ENCODE peak calls at places on chromosomes 2 and 18, in eight cellular contexts. A, W, I, G, T, F, H and C are unnamed samples.

GRCh38 chr18:1062592-1062991 is 157.9 kb downstream of the ADCYAP1 start:
- DNase-seq in A (no peak), W (peak), I (no peak), H (no peak), T (no peak), F (no peak), G (no peak), C (peak)

GRCh38 chr2:105909215-105909614 is 164.5 kb downstream of the NCK2 start:
- DNase-seq in G (no peak), H (no peak), I (no peak), T (no peak), F (no peak), A (no peak), W (no peak), C (no peak)

GRCh38 chr2:55883339-55883738 is 40.2 kb downstream of the EFEMP1 start:
- DNase-seq in G (no peak), A (no peak), W (no peak), T (no peak), I (peak), F (no peak), H (no peak), C (no peak)

GRCh38 chr18:33755918-33756590 is 178.0 kb downstream of the ASXL3 start:
- DNase-seq in A (no peak), T (no peak), G (peak), F (no peak), I (peak), W (peak), H (no peak), C (peak)

GRCh38 chr18:23316986-23317385 is 136.1 kb upstream of the RIOK3 start:
- DNase-seq in A (no peak), G (no peak), I (no peak), H (no peak), W (no peak), T (no peak), F (no peak), C (no peak)

GRCh38 chr18:75211721-75212625 is 1.4 kb downstream of the TSHZ1 start:
- DNase-seq in F (peak), W (peak), I (peak), H (no peak), T (peak), G (peak), A (no peak), C (peak)

GRCh38 chr2:38765149-38765548 is 12.9 kb upstream of the GEMIN6 start:
- DNase-seq in I (peak), T (no peak), W (no peak), G (no peak), A (no peak), H (no peak), F (no peak), C (no peak)

GRCh38 chr2:189555243-189555642 is 25.3 kb downstream of the SLC40A1 start:
- DNase-seq in A (no peak), H (no peak), I (peak), W (peak), T (no peak), F (no peak), G (no peak), C (no peak)

GRCh38 chr18:50034029-50034428 is 160.9 kb downstream of the MYO5B start:
- DNase-seq in W (no peak), G (no peak), I (no peak), F (no peak), A (no peak), H (no peak), T (no peak), C (no peak)

GRCh38 chr2:64652231-64653173 is 1.2 kb downstream of the SERTAD2 start:
- DNase-seq in G (peak), F (peak), A (no peak), H (no peak), W (peak), T (no peak), I (peak), C (peak)

GRCh38 chr2:64654063-64654811 is 524 bp upstream of the SERTAD2 start:
- DNase-seq in G (peak), F (peak), W (peak), T (no peak), I (peak), A (peak), H (peak), C (peak)

GRCh38 chr2:64651590-64651989 is 2.1 kb downstream of the SERTAD2 start:
- DNase-seq in F (no peak), W (no peak), T (no peak), I (no peak), H (no peak), G (no peak), A (no peak), C (no peak)

GRCh38 chr2:64654993-64655666 is 1.4 kb upstream of the SERTAD2 start:
- DNase-seq in G (no peak), W (peak), A (no peak), F (no peak), H (no peak), I (no peak), T (no peak), C (peak)

GRCh38 chr2:64653174-64654062 is at the start of gene SERTAD2:
- DNase-seq in T (peak), G (peak), A (peak), H (no peak), I (peak), F (peak), W (peak), C (peak)
- TF ChIP-seq POLR2A in T (peak), G (peak), A (peak), H (peak), I (no peak), F (peak), W (peak), C (peak)

GRCh38 chr2:224946911-224947310 is 95.4 kb downstream of the DOCK10 start:
- DNase-seq in W (no peak), T (no peak), F (no peak), H (no peak), I (peak), G (no peak), A (no peak), C (no peak)

GRCh38 chr2:224947566-224947965 is 94.7 kb downstream of the DOCK10 start:
- DNase-seq in I (peak), H (no peak), F (no peak), G (no peak), A (no peak), W (no peak), T (no peak), C (no peak)

GRCh38 chr2:224944707-224945106 is 97.6 kb downstream of the DOCK10 start:
- DNase-seq in W (no peak), G (no peak), T (no peak), F (no peak), I (no peak), H (no peak), A (no peak), C (no peak)

GRCh38 chr2:224948005-224948404 is 94.3 kb downstream of the DOCK10 start:
- DNase-seq in I (no peak), A (no peak), W (no peak), T (no peak), G (no peak), H (no peak), F (no peak), C (no peak)

GRCh38 chr2:224945134-224945533 is 97.1 kb downstream of the DOCK10 start:
- DNase-seq in I (no peak), T (no peak), H (no peak), G (no peak), A (no peak), W (no peak), F (no peak), C (no peak)
- TF ChIP-seq POLR2A in I (no peak), T (no peak), H (no peak), G (no peak), A (no peak), W (no peak), F (no peak), C (no peak)

GRCh38 chr2:172465417-172466334 is 38.3 kb downstream of the ITGA6 start:
- DNase-seq in A (no peak), G (peak), W (peak), I (peak), T (peak), H (no peak), F (peak), C (peak)
- TF ChIP-seq POLR2A in A (no peak), G (no peak), W (no peak), I (peak), T (no peak), H (no peak), F (no peak), C (no peak)

DNA sequence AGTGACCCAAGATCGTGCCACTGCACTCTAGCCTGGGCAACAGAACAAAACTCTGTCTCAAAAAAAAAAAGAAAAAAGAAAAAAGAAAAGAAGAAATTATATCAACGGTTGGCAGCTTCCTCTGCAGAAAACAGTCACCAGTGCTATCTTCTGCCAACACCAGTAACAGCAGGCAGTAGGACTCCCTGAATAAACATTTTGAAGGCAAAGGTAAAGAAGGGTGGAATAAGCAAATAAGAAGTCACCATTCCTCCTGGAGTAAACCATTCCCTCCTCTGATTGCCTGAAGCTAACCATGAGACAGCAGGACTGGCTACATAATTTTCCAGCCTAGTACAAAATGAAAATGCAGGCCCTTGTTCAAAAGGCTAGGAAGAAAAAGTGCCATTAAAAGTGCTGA is 9.0 kb upstream of the RNF103 start:
- DNase-seq in W (peak), F (peak), G (no peak), T (no peak), I (no peak), H (no peak), A (no peak), C (no peak)
- TF ChIP-seq POLR2A in W (no peak), F (no peak), G (peak), T (no peak), I (no peak), H (no peak), A (no peak), C (no peak)

GRCh38 chr2:223837290-223838061 is at the start of gene AP1S3:
- DNase-seq in G (peak), T (peak), A (peak), I (peak), W (peak), H (peak), F (peak), C (peak)
- TF ChIP-seq POLR2A in G (peak), T (no peak), A (no peak), I (no peak), W (peak), H (peak), F (peak), C (no peak)

GRCh38 chr2:203871371-203871983 is 3.9 kb downstream of the CTLA4 start:
- DNase-seq in I (no peak), H (no peak), G (no peak), F (no peak), T (no peak), A (no peak), W (no peak), C (no peak)

GRCh38 chr2:203876328-203876727 is 8.8 kb downstream of the CTLA4 start:
- DNase-seq in H (no peak), W (no peak), F (no peak), A (no peak), G (no peak), T (no peak), I (no peak), C (no peak)

GRCh38 chr2:203875471-203875870 is 7.9 kb downstream of the CTLA4 start:
- DNase-seq in F (no peak), G (no peak), I (no peak), A (no peak), H (no peak), T (no peak), W (no peak), C (no peak)

GRCh38 chr2:203873461-203873860 is 5.9 kb downstream of the CTLA4 start:
- DNase-seq in F (no peak), W (no peak), T (no peak), H (no peak), G (no peak), I (no peak), A (no peak), C (no peak)

GRCh38 chr2:203873921-203874631 is 6.5 kb downstream of the CTLA4 start:
- DNase-seq in H (no peak), T (no peak), I (no peak), A (no peak), F (peak), W (no peak), G (no peak), C (no peak)
- TF ChIP-seq POLR2A in H (no peak), T (no peak), I (no peak), A (no peak), F (no peak), W (no peak), G (no peak), C (no peak)

GRCh38 chr2:29011650-29012060 is 30.6 kb downstream of the TOGARAM2 start:
- DNase-seq in W (no peak), A (no peak), I (no peak), F (peak), T (no peak), H (no peak), G (peak), C (no peak)
- TF ChIP-seq POLR2A in W (no peak), A (no peak), I (no peak), F (no peak), T (no peak), H (no peak), G (peak), C (no peak)

GRCh38 chr2:192195548-192196418 is 1.1 kb upstream of the TMEFF2 start:
- DNase-seq in A (no peak), W (peak), T (no peak), I (peak), H (no peak), G (no peak), F (peak), C (no peak)

GRCh38 chr2:192194065-192194865 is 468 bp downstream of the TMEFF2 start:
- DNase-seq in W (no peak), F (peak), A (no peak), G (no peak), I (peak), T (no peak), H (no peak), C (no peak)

GRCh38 chr2:192197387-192197786 is 2.7 kb upstream of the TMEFF2 start:
- DNase-seq in W (peak), F (no peak), H (no peak), A (no peak), T (no peak), G (no peak), I (no peak), C (no peak)

GRCh38 chr2:192196451-192197194 is 1.9 kb upstream of the TMEFF2 start:
- DNase-seq in F (no peak), T (no peak), I (no peak), H (no peak), W (no peak), A (no peak), G (no peak), C (no peak)

GRCh38 chr2:192194866-192195547 is at the start of gene TMEFF2:
- DNase-seq in A (no peak), T (peak), I (peak), F (peak), H (no peak), W (peak), G (peak), C (peak)
- TF ChIP-seq POLR2A in A (no peak), T (no peak), I (peak), F (no peak), H (no peak), W (no peak), G (no peak), C (no peak)

GRCh38 chr2:61176755-61177726 is 15.1 kb downstream of the C2orf74 start:
- DNase-seq in I (peak), W (peak), F (peak), H (peak), T (peak), G (peak), A (peak), C (peak)
- TF ChIP-seq POLR2A in I (peak), W (peak), F (peak), H (peak), T (peak), G (peak), A (peak), C (peak)

GRCh38 chr2:74502720-74503505 is 3.5 kb upstream of the LBX2 start:
- DNase-seq in T (peak), F (peak), I (peak), W (peak), A (peak), G (peak), H (peak), C (peak)
- TF ChIP-seq POLR2A in T (peak), F (peak), I (peak), W (peak), A (no peak), G (peak), H (peak), C (peak)